ENCODE peak calls at places on chromosomes 16 and 17, in nine cellular contexts. P is DND-41, V is K562, G is H1, X is fibroblast of lung, S is astrocyte, O is endothelial cell of umbilical vein, Q is GM23248, E is PC-3. L is an unnamed sample. For H3K36me3, the result is how much of the 10 kb centered on the place peaks cover.

GRCh38 chr17:6526362-6527152 is 29.8 kb downstream of the PITPNM3 start:
- DNase-seq in P (no peak), V (no peak), G (no peak), X (peak), S (no peak), O (no peak), Q (peak), E (no peak), L (no peak)

GRCh38 chr16:85673529-85674417 is 15.0 kb downstream of the GINS2 start:
- DNase-seq in P (no peak), V (no peak), G (no peak), X (peak), S (peak), O (peak), Q (peak), E (no peak), L (no peak)

GRCh38 chr17:82065638-82066303 is at the start of gene DUS1L:
- DNase-seq in P (peak), V (peak), G (no peak), X (peak), S (peak), O (peak), Q (peak), E (peak), L (peak)

GRCh38 chr17:9324864-9325263 is 250.8 kb downstream of the STX8 start:
- DNase-seq in P (no peak), V (no peak), G (no peak), X (peak), S (no peak), O (no peak), Q (no peak), E (no peak), L (no peak)

GRCh38 chr17:72853438-72854415 is 238.8 kb downstream of the SLC39A11 start:
- DNase-seq in P (no peak), V (no peak), G (no peak), X (no peak), S (no peak), O (no peak), Q (no peak), E (no peak), L (no peak)

GRCh38 chr16:12629271-12629670 is 174.4 kb downstream of the CPPED1 start:
- DNase-seq in P (no peak), V (no peak), G (no peak), X (no peak), S (no peak), O (no peak), Q (no peak), E (no peak), L (no peak)

GRCh38 chr17:73261952-73262675 is 434 bp upstream of the CPSF4L start:
- DNase-seq in P (no peak), V (no peak), G (peak), X (no peak), S (peak), O (no peak), Q (no peak), E (no peak), L (no peak)

GRCh38 chr16:2035431-2036199 is 8.9 kb downstream of the NHERF2 start:
- DNase-seq in P (no peak), V (no peak), G (no peak), X (peak), S (peak), O (peak), Q (peak), E (peak), L (no peak)

GRCh38 chr17:2070241-2071023 is 15.5 kb downstream of the HIC1 start:
- DNase-seq in P (no peak), V (no peak), G (no peak), X (no peak), S (no peak), O (no peak), Q (no peak), E (no peak), L (no peak)

GRCh38 chr17:17387461-17388362 is 84.5 kb downstream of the NT5M start:
- DNase-seq in P (peak), V (peak), G (peak), X (no peak), S (no peak), O (no peak), Q (peak), E (peak), L (peak)

GRCh38 chr17:4953461-4953961 is 2.6 kb downstream of the ENO3 start:
- DNase-seq in P (no peak), V (no peak), G (no peak), X (peak), S (peak), O (peak), Q (peak), E (no peak), L (no peak)

GRCh38 chr16:68343137-68343536 is 32.3 kb downstream of the PRMT7 start:
- DNase-seq in P (no peak), V (no peak), G (no peak), X (no peak), S (no peak), O (no peak), Q (no peak), E (no peak), L (no peak)

GRCh38 chr17:44222112-44222869 is 2.8 kb upstream of the UBTF start:
- DNase-seq in P (no peak), V (no peak), G (no peak), X (peak), S (peak), O (peak), Q (peak), E (peak), L (peak)

GRCh38 chr17:77353684-77354419 is 213.1 kb downstream of the SEC14L1 start:
- DNase-seq in P (no peak), V (no peak), G (no peak), X (no peak), S (no peak), O (no peak), Q (peak), E (no peak), L (no peak)

GRCh38 chr16:8310356-8310755 is 280.0 kb downstream of the TMEM114 start:
- DNase-seq in P (no peak), V (no peak), G (no peak), X (no peak), S (no peak), O (no peak), Q (no peak), E (no peak), L (no peak)

GRCh38 chr17:35368086-35368824 is 5.2 kb downstream of the SLFN11 start:
- DNase-seq in P (peak), V (no peak), G (no peak), X (peak), S (no peak), O (no peak), Q (no peak), E (no peak), L (peak)

GRCh38 chr17:10737168-10737622 is 7.4 kb upstream of the TMEM220 start:
- DNase-seq in P (peak), V (peak), G (no peak), X (peak), S (peak), O (peak), Q (peak), E (peak), L (peak)

GRCh38 chr17:57373071-57373470 is 116.7 kb downstream of the MSI2 start:
- DNase-seq in P (no peak), V (no peak), G (no peak), X (no peak), S (no peak), O (no peak), Q (no peak), E (no peak), L (no peak)

GRCh38 chr16:27721548-27722265 is 171.8 kb downstream of the KATNIP start:
- DNase-seq in P (no peak), V (no peak), G (no peak), X (peak), S (no peak), O (no peak), Q (peak), E (no peak), L (no peak)

GRCh38 chr16:2022723-2023097 is 3.1 kb downstream of the NPW start:
- DNase-seq in P (peak), V (peak), G (no peak), X (peak), S (peak), O (no peak), Q (no peak), E (peak), L (peak)

GRCh38 chr16:30659507-30660423 is 1.5 kb downstream of the FBRS start:
- DNase-seq in P (peak), V (peak), G (no peak), X (peak), S (no peak), O (peak), Q (peak), E (no peak), L (peak)

GRCh38 chr16:73043828-73044493 is 4.0 kb downstream of the ZFHX3 start:
- DNase-seq in P (no peak), V (no peak), G (no peak), X (no peak), S (peak), O (no peak), Q (peak), E (no peak), L (no peak)

GRCh38 chr17:68498479-68499326 is 13.5 kb upstream of the PRKAR1A start:
- DNase-seq in P (no peak), V (no peak), G (no peak), X (no peak), S (no peak), O (peak), Q (peak), E (no peak), L (no peak)

GRCh38 chr16:54882556-54882955 is 48.1 kb upstream of the IRX5 start:
- DNase-seq in P (no peak), V (no peak), G (no peak), X (no peak), S (no peak), O (no peak), Q (no peak), E (no peak), L (no peak)

GRCh38 chr16:11254913-11255736 is 879 bp downstream of the SOCS1 start:
- DNase-seq in P (peak), V (peak), G (no peak), X (peak), S (peak), O (peak), Q (peak), E (peak), L (peak)
- TF ChIP-seq EZH2 in P (no peak), V (no peak), G (no peak), X (no peak), S (no peak), O (peak), Q (no peak), E (no peak), L (no peak)

DNA sequence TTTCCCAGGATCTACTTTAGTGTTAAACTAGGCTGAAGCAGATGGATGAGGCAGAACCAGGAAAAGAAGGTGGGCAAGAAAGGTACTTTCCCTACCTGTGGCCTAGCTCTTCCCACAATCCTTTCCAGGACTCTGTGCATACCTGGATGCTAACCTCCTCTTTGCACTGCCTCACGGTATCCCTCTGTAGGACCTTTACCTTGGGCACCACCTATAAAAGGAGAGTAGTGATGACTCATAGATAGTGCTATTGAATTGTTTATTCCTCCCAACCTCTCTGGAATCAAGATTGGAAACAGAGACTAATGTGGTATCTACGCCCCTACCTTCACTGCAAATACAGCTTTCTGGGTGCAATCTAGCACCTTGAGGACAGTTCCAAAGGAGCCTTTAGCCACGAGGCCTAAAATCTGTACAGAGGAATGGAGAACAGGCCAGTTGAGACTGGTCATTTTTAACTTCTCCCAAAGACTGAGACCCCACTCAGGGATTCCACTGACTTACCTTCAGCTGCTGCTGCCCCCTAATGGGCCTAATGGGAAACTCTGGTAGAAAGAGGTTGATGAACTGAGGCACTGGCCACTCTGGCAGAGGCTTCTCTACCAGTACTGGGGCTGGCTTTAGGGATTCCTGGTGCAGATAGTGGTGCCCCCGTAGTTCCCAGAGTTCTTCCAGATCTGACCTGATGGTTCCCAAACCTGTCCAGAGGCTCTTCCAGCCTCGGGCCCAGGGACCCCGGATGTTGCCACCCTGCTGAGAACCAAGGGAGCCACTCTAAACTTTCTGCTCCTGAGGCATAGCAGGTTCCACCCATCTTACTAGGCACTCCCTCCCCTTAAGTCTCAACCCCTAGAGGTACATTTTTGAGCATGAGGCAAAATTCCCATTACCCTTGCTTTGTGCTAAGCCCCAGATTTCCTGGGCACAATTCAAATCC is 781 bp downstream of the RSKR start:
- DNase-seq in P (peak), V (peak), G (no peak), X (peak), S (no peak), O (peak), Q (peak), E (peak), L (peak)
- H3K36me3 ChIP-seq in P (half or more), V (half or more), G (under half), X (under half), S (under half), O (under half), Q (under half), E (under half), L (under half)

GRCh38 chr17:3765981-3766380 is 35.0 kb downstream of the ITGAE start:
- DNase-seq in P (peak), V (no peak), G (no peak), X (no peak), S (no peak), O (no peak), Q (no peak), E (no peak), L (no peak)
- H2AFZ ChIP-seq in P (no peak), V (peak), G (no peak), X (no peak), S (no peak), O (no peak), Q (no peak), E (no peak), L (no peak)

DNA sequence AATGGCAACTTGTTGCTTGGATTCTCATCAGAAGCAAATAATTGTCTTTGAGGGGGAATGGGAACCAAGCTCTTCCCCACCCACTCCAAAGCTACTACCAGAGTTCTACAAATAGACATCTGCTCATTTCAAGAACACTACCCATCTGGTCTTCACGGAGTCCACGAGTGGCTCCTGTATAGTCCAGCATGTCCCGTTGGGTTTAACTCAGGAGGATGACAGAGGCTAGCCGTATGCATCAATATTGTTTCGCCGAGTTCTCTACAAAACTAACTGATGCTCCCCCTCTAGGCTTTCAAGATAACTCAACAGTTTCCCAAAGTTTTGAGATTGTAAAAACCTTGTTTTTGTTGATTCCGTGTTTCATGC is 730 bp upstream of the BLMH start:
- DNase-seq in P (no peak), V (no peak), G (no peak), X (no peak), S (no peak), O (no peak), Q (no peak), E (no peak), L (no peak)
- TF ChIP-seq EZH2 in P (no peak), V (no peak), G (no peak), X (no peak), S (no peak), O (no peak), Q (no peak), E (no peak), L (no peak)

GRCh38 chr16:16139061-16139460 is 84.2 kb downstream of the ABCC6 start:
- DNase-seq in P (no peak), V (no peak), G (no peak), X (no peak), S (no peak), O (no peak), Q (no peak), E (no peak), L (no peak)
- H3K36me3 ChIP-seq in P (half or more), V (half or more), G (under half), X (under half), S (under half), O (under half), Q (under half), E (under half), L (under half)